ENCODE peak calls at places on chromosomes 3 and 15, in five cellular contexts. One of them, this sample, is unnamed.

GRCh38 chr3:138049157-138049919 is 39.4 kb downstream of the CLDN18 start:
- DNase-seq in GM19239: no peak
- DNase-seq in central memory CD4-positive, alpha-beta T cell: no peak
- DNase-seq in fibroblast of mammary gland: peak; percentile 57
- DNase-seq in stimulated activated CD4-positive, alpha-beta T cell treated with anti-CD3 and anti-CD28 coated beads, TNF-alpha, amount 100 ng/mL, for 4 hours: no peak
- DNase-seq in this sample: no peak

GRCh38 chr3:41579861-41580260 is 380.6 kb downstream of the CTNNB1 start:
- DNase-seq in stimulated activated CD4-positive, alpha-beta T cell treated with anti-CD3 and anti-CD28 coated beads, TNF-alpha, amount 100 ng/mL, for 4 hours: no peak
- DNase-seq in central memory CD4-positive, alpha-beta T cell: no peak
- DNase-seq in fibroblast of mammary gland: no peak
- DNase-seq in GM19239: no peak
- DNase-seq in this sample: peak; percentile 18

GRCh38 chr3:45946875-45947274 is 3.6 kb downstream of the CXCR6 start:
- DNase-seq in central memory CD4-positive, alpha-beta T cell: no peak
- DNase-seq in GM19239: no peak
- DNase-seq in stimulated activated CD4-positive, alpha-beta T cell treated with anti-CD3 and anti-CD28 coated beads, TNF-alpha, amount 100 ng/mL, for 4 hours: no peak
- DNase-seq in fibroblast of mammary gland: no peak
- DNase-seq in this sample: no peak

GRCh38 chr15:92315144-92315543 is 78.5 kb upstream of the ST8SIA2 start:
- DNase-seq in stimulated activated CD4-positive, alpha-beta T cell treated with anti-CD3 and anti-CD28 coated beads, TNF-alpha, amount 100 ng/mL, for 4 hours: no peak
- DNase-seq in fibroblast of mammary gland: no peak
- DNase-seq in central memory CD4-positive, alpha-beta T cell: no peak
- DNase-seq in GM19239: no peak
- DNase-seq in this sample: no peak

GRCh38 chr3:38157562-38157961 is 7.8 kb upstream of the OXSR1 start:
- DNase-seq in GM19239: no peak
- DNase-seq in central memory CD4-positive, alpha-beta T cell: no peak
- DNase-seq in stimulated activated CD4-positive, alpha-beta T cell treated with anti-CD3 and anti-CD28 coated beads, TNF-alpha, amount 100 ng/mL, for 4 hours: no peak
- DNase-seq in fibroblast of mammary gland: no peak
- DNase-seq in this sample: no peak

GRCh38 chr3:117622130-117622841 is 912.7 kb downstream of the TUSC7 start:
- DNase-seq in stimulated activated CD4-positive, alpha-beta T cell treated with anti-CD3 and anti-CD28 coated beads, TNF-alpha, amount 100 ng/mL, for 4 hours: no peak
- DNase-seq in GM19239: no peak
- DNase-seq in central memory CD4-positive, alpha-beta T cell: no peak
- DNase-seq in fibroblast of mammary gland: peak; percentile 93
- DNase-seq in this sample: no peak

GRCh38 chr3:130757751-130758150 is 11.1 kb upstream of the PIK3R4 start:
- DNase-seq in GM19239: no peak
- DNase-seq in stimulated activated CD4-positive, alpha-beta T cell treated with anti-CD3 and anti-CD28 coated beads, TNF-alpha, amount 100 ng/mL, for 4 hours: no peak
- DNase-seq in fibroblast of mammary gland: no peak
- DNase-seq in central memory CD4-positive, alpha-beta T cell: no peak
- DNase-seq in this sample: no peak

GRCh38 chr3:45599984-45600650 is 5.6 kb downstream of the LIMD1 start:
- DNase-seq in central memory CD4-positive, alpha-beta T cell: no peak
- DNase-seq in stimulated activated CD4-positive, alpha-beta T cell treated with anti-CD3 and anti-CD28 coated beads, TNF-alpha, amount 100 ng/mL, for 4 hours: no peak
- DNase-seq in GM19239: no peak
- DNase-seq in fibroblast of mammary gland: no peak
- DNase-seq in this sample: no peak

GRCh38 chr3:129687586-129688125 is 81.2 kb upstream of the PLXND1 start:
- DNase-seq in GM19239: no peak
- DNase-seq in central memory CD4-positive, alpha-beta T cell: no peak
- DNase-seq in stimulated activated CD4-positive, alpha-beta T cell treated with anti-CD3 and anti-CD28 coated beads, TNF-alpha, amount 100 ng/mL, for 4 hours: no peak
- DNase-seq in fibroblast of mammary gland: no peak
- DNase-seq in this sample: no peak

GRCh38 chr3:16836505-16837237 is 48.1 kb upstream of the PLCL2 start:
- DNase-seq in fibroblast of mammary gland: no peak
- DNase-seq in GM19239: no peak
- DNase-seq in central memory CD4-positive, alpha-beta T cell: no peak
- DNase-seq in stimulated activated CD4-positive, alpha-beta T cell treated with anti-CD3 and anti-CD28 coated beads, TNF-alpha, amount 100 ng/mL, for 4 hours: no peak
- DNase-seq in this sample: no peak

GRCh38 chr15:93028632-93029612 is 60.1 kb downstream of the RGMA start:
- DNase-seq in stimulated activated CD4-positive, alpha-beta T cell treated with anti-CD3 and anti-CD28 coated beads, TNF-alpha, amount 100 ng/mL, for 4 hours: no peak
- DNase-seq in central memory CD4-positive, alpha-beta T cell: no peak
- DNase-seq in GM19239: no peak
- DNase-seq in fibroblast of mammary gland: peak; percentile 98
- DNase-seq in this sample: no peak

GRCh38 chr15:40955930-40956542 is 2.8 kb downstream of the CHAC1 start:
- DNase-seq in fibroblast of mammary gland: no peak
- DNase-seq in GM19239: no peak
- DNase-seq in stimulated activated CD4-positive, alpha-beta T cell treated with anti-CD3 and anti-CD28 coated beads, TNF-alpha, amount 100 ng/mL, for 4 hours: no peak
- DNase-seq in central memory CD4-positive, alpha-beta T cell: no peak
- DNase-seq in this sample: no peak

GRCh38 chr3:29275309-29275708 is 5.6 kb upstream of the RBMS3 start:
- DNase-seq in central memory CD4-positive, alpha-beta T cell: no peak
- DNase-seq in fibroblast of mammary gland: peak; percentile 75
- DNase-seq in stimulated activated CD4-positive, alpha-beta T cell treated with anti-CD3 and anti-CD28 coated beads, TNF-alpha, amount 100 ng/mL, for 4 hours: no peak
- DNase-seq in GM19239: no peak
- DNase-seq in this sample: no peak

GRCh38 chr3:186510374-186511079 is 33.7 kb downstream of the CRYGS start:
- DNase-seq in fibroblast of mammary gland: no peak
- DNase-seq in stimulated activated CD4-positive, alpha-beta T cell treated with anti-CD3 and anti-CD28 coated beads, TNF-alpha, amount 100 ng/mL, for 4 hours: no peak
- DNase-seq in GM19239: no peak
- DNase-seq in central memory CD4-positive, alpha-beta T cell: no peak
- DNase-seq in this sample: no peak

GRCh38 chr15:75693501-75694240 is 19.0 kb downstream of the CSPG4 start:
- DNase-seq in GM19239: no peak
- DNase-seq in central memory CD4-positive, alpha-beta T cell: no peak
- DNase-seq in fibroblast of mammary gland: peak; percentile 84
- DNase-seq in stimulated activated CD4-positive, alpha-beta T cell treated with anti-CD3 and anti-CD28 coated beads, TNF-alpha, amount 100 ng/mL, for 4 hours: no peak
- DNase-seq in this sample: no peak

GRCh38 chr3:158702815-158703481 is 29.3 kb downstream of the RARRES1 start:
- DNase-seq in fibroblast of mammary gland: peak; percentile 57
- DNase-seq in GM19239: no peak
- DNase-seq in stimulated activated CD4-positive, alpha-beta T cell treated with anti-CD3 and anti-CD28 coated beads, TNF-alpha, amount 100 ng/mL, for 4 hours: no peak
- DNase-seq in central memory CD4-positive, alpha-beta T cell: no peak
- DNase-seq in this sample: no peak

GRCh38 chr15:86347245-86347644 is 267.6 kb downstream of the AGBL1 start:
- DNase-seq in fibroblast of mammary gland: no peak
- DNase-seq in central memory CD4-positive, alpha-beta T cell: no peak
- DNase-seq in stimulated activated CD4-positive, alpha-beta T cell treated with anti-CD3 and anti-CD28 coated beads, TNF-alpha, amount 100 ng/mL, for 4 hours: no peak
- DNase-seq in GM19239: no peak
- DNase-seq in this sample: no peak

GRCh38 chr15:50418041-50418583 is 6.1 kb upstream of the USP8 start:
- DNase-seq in stimulated activated CD4-positive, alpha-beta T cell treated with anti-CD3 and anti-CD28 coated beads, TNF-alpha, amount 100 ng/mL, for 4 hours: no peak
- DNase-seq in GM19239: no peak
- DNase-seq in central memory CD4-positive, alpha-beta T cell: no peak
- DNase-seq in fibroblast of mammary gland: peak; percentile 31
- DNase-seq in this sample: no peak

This sample was measured in GM12891.